ENCODE peak calls at places on chromosomes 6 and 20, in eight cellular contexts. N, S, K, W, U, D, T and J are unnamed samples.

GRCh38 chr20:59835057-59835447 is 98.4 kb downstream of the SYCP2 start:
- DNase-seq in N (no peak), S (no peak), K (no peak), W (no peak), U (no peak), D (no peak), T (no peak), J (no peak)

GRCh38 chr6:17179246-17180073 is 77.6 kb downstream of the STMND1 start:
- DNase-seq in N (no peak), S (no peak), K (no peak), W (no peak), U (no peak), D (no peak), T (no peak), J (no peak)

GRCh38 chr6:154447929-154448328 is 62.6 kb downstream of the CNKSR3 start:
- DNase-seq in N (no peak), S (no peak), K (no peak), W (no peak), U (no peak), D (no peak), T (no peak), J (no peak)

GRCh38 chr6:113434641-113435040 is 422.5 kb upstream of the MARCKS start:
- DNase-seq in N (no peak), S (no peak), K (no peak), W (no peak), U (no peak), D (no peak), T (no peak), J (no peak)

GRCh38 chr6:105869835-105870506 is 216.2 kb upstream of the PRDM1 start:
- DNase-seq in N (no peak), S (no peak), K (no peak), W (no peak), U (no peak), D (no peak), T (no peak), J (no peak)

GRCh38 chr6:118537579-118537978 is 10.5 kb upstream of the PLN start:
- DNase-seq in N (no peak), S (no peak), K (no peak), W (no peak), U (no peak), D (no peak), T (no peak), J (no peak)

GRCh38 chr6:73180076-73180717 is 45.1 kb downstream of the KHDC1L start:
- DNase-seq in N (no peak), S (no peak), K (no peak), W (no peak), U (no peak), D (no peak), T (no peak), J (no peak)

GRCh38 chr6:135012349-135012748 is 42.3 kb downstream of the HBS1L start:
- DNase-seq in N (no peak), S (no peak), K (no peak), W (no peak), U (no peak), D (no peak), T (no peak), J (no peak)

GRCh38 chr20:61251529-61252393 is at the start of gene CDH4:
- DNase-seq in N (no peak), S (no peak), K (no peak), W (peak; percentile 41), U (no peak), D (no peak), T (no peak), J (no peak)

GRCh38 chr6:160088069-160088773 is 33.4 kb upstream of the SLC22A1 start:
- DNase-seq in N (peak; percentile 74), S (peak; percentile 80), K (peak; percentile 33), W (peak; percentile 80), U (no peak), D (peak; percentile 36), T (peak; percentile 21), J (no peak)

GRCh38 chr6:82614518-82614917 is 250.9 kb downstream of the TPBG start:
- DNase-seq in N (no peak), S (no peak), K (no peak), W (no peak), U (no peak), D (no peak), T (no peak), J (no peak)

GRCh38 chr6:82619573-82619972 is 256.0 kb downstream of the TPBG start:
- DNase-seq in N (no peak), S (no peak), K (no peak), W (no peak), U (no peak), D (no peak), T (no peak), J (no peak)

GRCh38 chr6:82617648-82618047 is 254.0 kb downstream of the TPBG start:
- DNase-seq in N (no peak), S (no peak), K (no peak), W (no peak), U (no peak), D (no peak), T (no peak), J (no peak)

GRCh38 chr6:82612475-82612874 is 248.9 kb downstream of the TPBG start:
- DNase-seq in N (no peak), S (no peak), K (no peak), W (no peak), U (no peak), D (no peak), T (no peak), J (no peak)

GRCh38 chr6:82616386-82617028 is 252.9 kb downstream of the TPBG start:
- DNase-seq in N (no peak), S (no peak), K (no peak), W (no peak), U (no peak), D (no peak), T (no peak), J (no peak)
- H3K27ac ChIP-seq in N (no peak overlapping the region), S (no peak overlapping the region), K (no peak overlapping the region), W (no peak overlapping the region), U (no peak overlapping the region), D (no peak overlapping the region), T (no peak overlapping the region), J (no peak overlapping the region)

GRCh38 chr20:347317-347639 is 367 bp downstream of the NRSN2 start:
- DNase-seq in N (no peak), S (no peak), K (no peak), W (no peak), U (no peak), D (no peak), T (no peak), J (no peak)

GRCh38 chr20:346033-346639 is 775 bp upstream of the NRSN2 start:
- DNase-seq in N (no peak), S (no peak), K (no peak), W (no peak), U (no peak), D (no peak), T (no peak), J (no peak)

GRCh38 chr20:346640-347316 is at the start of gene NRSN2:
- DNase-seq in N (peak; percentile 61), S (peak; percentile 59), K (peak; percentile 72), W (peak; percentile 89), U (peak; percentile 82), D (peak; percentile 70), T (peak; percentile 32), J (peak; percentile 72)

GRCh38 chr20:348972-349841 is 2.3 kb downstream of the NRSN2 start:
- DNase-seq in N (no peak), S (no peak), K (no peak), W (no peak), U (no peak), D (no peak), T (no peak), J (no peak)

DNA sequence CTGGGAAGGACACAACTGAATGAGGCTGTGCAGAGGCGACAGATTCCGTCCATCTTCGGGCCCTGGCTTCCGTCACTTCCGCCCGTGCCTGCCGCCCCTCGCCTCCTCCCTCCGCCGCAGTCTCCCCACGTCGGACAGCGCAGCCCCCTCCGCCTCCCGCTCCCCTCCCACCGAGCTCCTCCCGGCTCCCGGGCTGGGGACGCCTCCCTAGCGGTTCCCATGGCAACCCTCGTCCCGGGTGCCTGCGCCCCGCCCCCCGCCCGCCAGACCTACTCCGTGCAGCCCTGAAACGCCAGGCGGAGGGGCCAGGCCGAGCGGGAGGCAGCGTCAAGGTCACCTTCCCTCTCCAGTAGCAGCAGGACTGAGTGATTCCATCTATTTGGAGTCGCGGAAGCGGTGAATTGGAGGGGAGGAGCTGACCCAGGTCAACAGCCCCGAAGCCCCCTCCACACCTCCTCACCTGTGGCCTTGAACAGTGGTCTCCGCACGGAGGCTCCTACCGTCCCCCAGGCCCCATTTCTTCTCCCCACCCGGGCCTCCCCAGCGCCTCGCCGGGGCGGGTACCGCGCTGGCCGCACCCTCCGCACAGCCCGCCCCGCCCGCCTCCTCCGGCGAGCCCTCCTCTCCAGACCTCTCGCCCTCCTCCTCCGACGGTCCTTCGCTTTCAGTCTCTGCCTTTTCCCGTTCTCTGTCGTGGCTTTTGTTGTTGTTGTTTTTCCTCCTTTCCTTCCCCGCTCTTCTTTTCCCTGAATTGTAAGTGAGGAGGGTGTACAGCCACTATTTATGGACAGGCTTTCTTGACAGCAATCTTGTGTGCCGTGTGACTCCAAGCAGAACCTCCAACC is 951 bp downstream of the NRSN2 start:
- DNase-seq in N (peak; percentile 90), S (peak; percentile 95), K (peak; percentile 99), W (peak; percentile 98), U (peak; percentile 95), D (peak; percentile 98), T (peak; percentile 80), J (peak; percentile 93)
- TF ChIP-seq POLR2A in N (peak; percentile 67), S (peak; percentile 28), K (peak; percentile 85), W (peak; percentile 64), U (no peak), D (no peak), T (peak; percentile 15), J (peak; percentile 44)

GRCh38 chr6:157390273-157391060 is 9.5 kb downstream of the ZDHHC14 start:
- DNase-seq in N (no peak), S (no peak), K (no peak), W (no peak), U (no peak), D (no peak), T (no peak), J (no peak)

GRCh38 chr6:157385482-157385881 is 4.5 kb downstream of the ZDHHC14 start:
- DNase-seq in N (no peak), S (no peak), K (no peak), W (no peak), U (no peak), D (no peak), T (no peak), J (no peak)

GRCh38 chr6:157386023-157386422 is 5.0 kb downstream of the ZDHHC14 start:
- DNase-seq in N (no peak), S (no peak), K (no peak), W (no peak), U (no peak), D (no peak), T (no peak), J (no peak)

GRCh38 chr6:157386454-157386853 is 5.5 kb downstream of the ZDHHC14 start:
- DNase-seq in N (no peak), S (no peak), K (no peak), W (no peak), U (no peak), D (no peak), T (no peak), J (no peak)

GRCh38 chr6:157388924-157389323 is 7.9 kb downstream of the ZDHHC14 start:
- DNase-seq in N (no peak), S (no peak), K (no peak), W (no peak), U (no peak), D (no peak), T (no peak), J (no peak)
- TF ChIP-seq CTCF in N (no peak), S (no peak), K (no peak), W (no peak), U (no peak), D (no peak), T (no peak), J (no peak)

GRCh38 chr6:111928139-111928538 is 54.9 kb upstream of the FYN start:
- DNase-seq in N (no peak), S (no peak), K (no peak), W (no peak), U (no peak), D (no peak), T (no peak), J (no peak)
- H3K27ac ChIP-seq in N (no peak overlapping the region), S (no peak overlapping the region), K (no peak overlapping the region), W (no peak overlapping the region), U (no peak overlapping the region), D (no peak overlapping the region), T (no peak overlapping the region), J (no peak overlapping the region)